ENCODE peak calls at places on chromosomes 4 and X, in four cellular contexts. W, V, A and E are unnamed samples.

GRCh38 chrX:125628435-125628834 is 308.8 kb downstream of the TEX13C start:
- DNase-seq in W (no peak), V (no peak), A (no peak), E (no peak)

GRCh38 chr4:73701116-73701515 is 39.3 kb upstream of the CXCL8 start:
- DNase-seq in V (no peak), A (no peak), W (no peak), E (no peak)

GRCh38 chr4:184120549-184121127 is 97.0 kb downstream of the ENPP6 start:
- DNase-seq in V (no peak), A (no peak), W (no peak), E (no peak)

GRCh38 chrX:118975831-118976598 is 1.6 kb downstream of the LONRF3 start:
- DNase-seq in V (peak), W (peak), A (peak), E (peak)

GRCh38 chrX:37825225-37825842 is 22.0 kb downstream of the DYNLT3 start:
- DNase-seq in V (peak), W (peak), A (peak), E (peak)

GRCh38 chr4:7876096-7876993 is 63.3 kb downstream of the AFAP1 start:
- DNase-seq in W (peak), A (no peak), V (peak), E (no peak)

GRCh38 chr4:99821918-99822503 is 5.4 kb downstream of the DAPP1 start:
- DNase-seq in A (no peak), V (no peak), W (no peak), E (no peak)

GRCh38 chr4:114386637-114387233 is 211.9 kb upstream of the UGT8 start:
- DNase-seq in V (peak), A (peak), W (peak), E (peak)

GRCh38 chr4:84279678-84280077 is 219.4 kb downstream of the NKX6-1 start:
- DNase-seq in W (peak), V (no peak), A (no peak), E (no peak)

GRCh38 chr4:162645381-162645780 is 481.6 kb upstream of the FSTL5 start:
- DNase-seq in W (peak), V (no peak), A (peak), E (no peak)

GRCh38 chr4:40881851-40882250 is 132.1 kb downstream of the NSUN7 start:
- DNase-seq in W (no peak), V (no peak), A (no peak), E (no peak)

GRCh38 chr4:8212606-8213005 is 13.5 kb downstream of the SH3TC1 start:
- DNase-seq in W (no peak), A (no peak), V (no peak), E (no peak)